ENCODE peak calls at places on chromosomes 13 and 19, in five cellular contexts. One of them, this sample, is unnamed.

GRCh38 chr13:32746474-32746873 is 160.2 kb downstream of the PDS5B start:
- DNase-seq in ELR: no peak
- DNase-seq in non-pigmented ciliary epithelial cell: peak; percentile 85
- DNase-seq in neural crest cell: no peak
- DNase-seq in AG20443: no peak
- DNase-seq in this sample: peak; percentile 13

GRCh38 chr13:76314495-76314894 is 571.7 kb downstream of the KCTD12 start:
- DNase-seq in ELR: no peak
- DNase-seq in non-pigmented ciliary epithelial cell: no peak
- DNase-seq in neural crest cell: no peak
- DNase-seq in AG20443: no peak
- DNase-seq in this sample: no peak

GRCh38 chr19:5751709-5752108 is 31.3 kb downstream of the CATSPERD start:
- DNase-seq in ELR: no peak
- DNase-seq in non-pigmented ciliary epithelial cell: no peak
- DNase-seq in neural crest cell: no peak
- DNase-seq in AG20443: no peak
- DNase-seq in this sample: no peak

GRCh38 chr19:33953023-33953422 is 156.4 kb downstream of the KCTD15 start:
- DNase-seq in ELR: no peak
- DNase-seq in non-pigmented ciliary epithelial cell: no peak
- DNase-seq in neural crest cell: no peak
- DNase-seq in AG20443: no peak
- DNase-seq in this sample: no peak

GRCh38 chr13:85798999-85799646 is at the start of gene SLITRK6:
- DNase-seq in ELR: peak; percentile 80
- DNase-seq in non-pigmented ciliary epithelial cell: peak; percentile 46
- DNase-seq in neural crest cell: no peak
- DNase-seq in AG20443: peak; percentile 18
- DNase-seq in this sample: peak; percentile 51

GRCh38 chr13:100542546-100543156 is 45.9 kb downstream of the GGACT start:
- DNase-seq in ELR: peak; percentile 66
- DNase-seq in non-pigmented ciliary epithelial cell: peak; percentile 35
- DNase-seq in neural crest cell: no peak
- DNase-seq in AG20443: peak; percentile 57
- DNase-seq in this sample: peak; percentile 47

GRCh38 chr19:32676186-32676894 is 692 bp downstream of the RGS9BP start:
- DNase-seq in ELR: peak; percentile 9
- DNase-seq in non-pigmented ciliary epithelial cell: no peak
- DNase-seq in neural crest cell: no peak
- DNase-seq in AG20443: no peak
- DNase-seq in this sample: no peak

GRCh38 chr19:18975864-18976263 is 34.8 kb upstream of the HOMER3 start:
- DNase-seq in ELR: no peak
- DNase-seq in non-pigmented ciliary epithelial cell: no peak
- DNase-seq in neural crest cell: no peak
- DNase-seq in AG20443: no peak
- DNase-seq in this sample: peak; percentile 28

GRCh38 chr13:89455741-89456140 is 1784.6 kb downstream of the SLITRK5 start:
- DNase-seq in ELR: peak; percentile 51
- DNase-seq in non-pigmented ciliary epithelial cell: no peak
- DNase-seq in neural crest cell: no peak
- DNase-seq in AG20443: no peak
- DNase-seq in this sample: no peak

GRCh38 chr13:76019421-76020044 is 383.4 kb downstream of the LMO7 start:
- DNase-seq in ELR: peak; percentile 9
- DNase-seq in non-pigmented ciliary epithelial cell: no peak
- DNase-seq in neural crest cell: peak; percentile 49
- DNase-seq in AG20443: peak; percentile 5
- DNase-seq in this sample: no peak

GRCh38 chr13:20505405-20506366 is 20.0 kb downstream of the CRYL1 start:
- DNase-seq in ELR: no peak
- DNase-seq in non-pigmented ciliary epithelial cell: no peak
- DNase-seq in neural crest cell: no peak
- DNase-seq in AG20443: no peak
- DNase-seq in this sample: no peak

GRCh38 chr19:50478901-50479715 is 2.5 kb upstream of the GARIN5A start:
- DNase-seq in ELR: peak; percentile 75
- DNase-seq in non-pigmented ciliary epithelial cell: no peak
- DNase-seq in neural crest cell: no peak
- DNase-seq in AG20443: peak; percentile 60
- DNase-seq in this sample: peak; percentile 51

GRCh38 chr19:12788025-12788681 is 3.1 kb upstream of the JUNB start:
- DNase-seq in ELR: no peak
- DNase-seq in non-pigmented ciliary epithelial cell: no peak
- DNase-seq in neural crest cell: no peak
- DNase-seq in AG20443: no peak
- DNase-seq in this sample: no peak

GRCh38 chr13:62910541-62910940 is 1494.9 kb upstream of the PCDH20 start:
- DNase-seq in ELR: no peak
- DNase-seq in non-pigmented ciliary epithelial cell: no peak
- DNase-seq in neural crest cell: no peak
- DNase-seq in AG20443: no peak
- DNase-seq in this sample: no peak

GRCh38 chr19:11361037-11361770 is 6.0 kb downstream of the PLPPR2 start:
- DNase-seq in ELR: no peak
- DNase-seq in non-pigmented ciliary epithelial cell: no peak
- DNase-seq in neural crest cell: peak; percentile 85
- DNase-seq in AG20443: no peak
- DNase-seq in this sample: no peak

GRCh38 chr13:77779461-77780272 is 82.2 kb downstream of the SLAIN1 start:
- DNase-seq in ELR: peak; percentile 64
- DNase-seq in non-pigmented ciliary epithelial cell: peak; percentile 44
- DNase-seq in neural crest cell: peak; percentile 32
- DNase-seq in AG20443: peak; percentile 38
- DNase-seq in this sample: peak; percentile 53

GRCh38 chr19:13036366-13036976 is 41.2 kb downstream of the NFIX start:
- DNase-seq in ELR: peak; percentile 91
- DNase-seq in non-pigmented ciliary epithelial cell: no peak
- DNase-seq in neural crest cell: no peak
- DNase-seq in AG20443: peak; percentile 78
- DNase-seq in this sample: peak; percentile 86

GRCh38 chr19:33686687-33687541 is 65.2 kb downstream of the CHST8 start:
- DNase-seq in ELR: no peak
- DNase-seq in non-pigmented ciliary epithelial cell: no peak
- DNase-seq in neural crest cell: no peak
- DNase-seq in AG20443: no peak
- DNase-seq in this sample: no peak

GRCh38 chr19:39415111-39416046 is 2.9 kb downstream of the PLEKHG2 start:
- DNase-seq in ELR: no peak
- DNase-seq in non-pigmented ciliary epithelial cell: no peak
- DNase-seq in neural crest cell: no peak
- DNase-seq in AG20443: no peak
- DNase-seq in this sample: no peak

GRCh38 chr13:36736119-36736726 is 62.4 kb downstream of the SERTM1 start:
- DNase-seq in ELR: peak; percentile 71
- DNase-seq in non-pigmented ciliary epithelial cell: no peak
- DNase-seq in neural crest cell: peak; percentile 65
- DNase-seq in AG20443: peak; percentile 66
- DNase-seq in this sample: peak; percentile 58

GRCh38 chr19:16416574-16416973 is 55.2 kb downstream of the EPS15L1 start:
- DNase-seq in ELR: no peak
- DNase-seq in non-pigmented ciliary epithelial cell: no peak
- DNase-seq in neural crest cell: no peak
- DNase-seq in AG20443: no peak
- DNase-seq in this sample: peak; percentile 17

GRCh38 chr13:102035969-102036368 is 365.9 kb downstream of the FGF14 start:
- DNase-seq in ELR: no peak
- DNase-seq in non-pigmented ciliary epithelial cell: no peak
- DNase-seq in neural crest cell: no peak
- DNase-seq in AG20443: no peak
- DNase-seq in this sample: no peak

This sample was measured in EH.